ENCODE peak calls at places on chromosomes 1 and 21, in five cellular contexts. B is pulmonary artery endothelial cell, K is fibroblast of lung, L is H54, R is Calu3. Y is an unnamed sample.

GRCh38 chr1:246651012-246651411 is 73.2 kb upstream of the SCCPDH start:
- DNase-seq in R (no peak), L (no peak), K (no peak), B (no peak), Y (no peak)

GRCh38 chr1:201693887-201694614 is 134.9 kb upstream of the IPO9 start:
- DNase-seq in B (no peak), R (no peak), L (no peak), K (no peak), Y (no peak)

GRCh38 chr1:32335619-32335950 is 448 bp downstream of the MARCKSL1 start:
- DNase-seq in K (no peak), R (peak), L (no peak), B (no peak), Y (no peak)

GRCh38 chr1:184299076-184299790 is 87.6 kb upstream of the C1orf21 start:
- DNase-seq in B (no peak), L (no peak), R (no peak), K (peak), Y (peak)

GRCh38 chr1:153122831-153123421 is 9.6 kb upstream of the SPRR2F start:
- DNase-seq in L (no peak), R (peak), B (no peak), K (no peak), Y (no peak)

GRCh38 chr1:22612657-22613056 is 23.8 kb upstream of the C1QA start:
- DNase-seq in K (no peak), R (no peak), B (no peak), L (no peak), Y (no peak)

GRCh38 chr21:45931397-45931969 is 50.1 kb upstream of the COL6A1 start:
- DNase-seq in K (no peak), B (no peak), R (no peak), L (no peak), Y (no peak)

GRCh38 chr1:6125366-6125765 is 54.8 kb downstream of the CHD5 start:
- DNase-seq in L (no peak), R (no peak), K (no peak), B (no peak), Y (no peak)

GRCh38 chr1:13487143-13487868 is 26.5 kb downstream of the LRRC38 start:
- DNase-seq in L (no peak), K (no peak), R (no peak), B (no peak), Y (no peak)

GRCh38 chr21:39472211-39472610 is 20.4 kb downstream of the SH3BGR start:
- DNase-seq in B (no peak), K (no peak), R (no peak), L (no peak), Y (no peak)

GRCh38 chr1:155309423-155310021 is 856 bp downstream of the FDPS start:
- DNase-seq in L (no peak), B (no peak), K (no peak), R (peak), Y (no peak)

GRCh38 chr21:38244885-38245869 is 11.6 kb upstream of the KCNJ15 start:
- DNase-seq in R (peak), L (peak), K (peak), B (no peak), Y (peak)

GRCh38 chr1:28139033-28139712 is 37.3 kb downstream of the PTAFR start:
- DNase-seq in B (no peak), L (no peak), K (peak), R (no peak), Y (peak)

GRCh38 chr1:116393792-116394191 is 20.7 kb downstream of the ATP1A1 start:
- DNase-seq in K (no peak), B (no peak), L (no peak), R (no peak), Y (no peak)

GRCh38 chr1:25847929-25848328 is 11.3 kb downstream of the AUNIP start:
- DNase-seq in L (no peak), K (no peak), B (no peak), R (no peak), Y (no peak)

GRCh38 chr1:27332536-27333281 is 9.1 kb upstream of the SYTL1 start:
- DNase-seq in B (no peak), K (peak), L (no peak), R (peak), Y (no peak)

GRCh38 chr1:239755513-239755912 is 336.2 kb upstream of the FMN2 start:
- DNase-seq in L (no peak), B (no peak), K (no peak), R (no peak), Y (no peak)